ENCODE peak calls at places on chromosomes 7 and 10, in five cellular contexts. A, S, E, W and M are unnamed samples.
A peak's percentile ranks its signal among the peaks of the same experiment; 100 is the strongest.

GRCh38 chr10:120041807-120042545 is 149.4 kb downstream of the SEC23IP start:
- DNase-seq in A (no peak), S (no peak), E (no peak), W (no peak), M (no peak)

GRCh38 chr10:69961168-69961863 is 91.3 kb upstream of the MACROH2A2 start:
- DNase-seq in A (no peak), S (no peak), E (no peak), W (no peak), M (peak; percentile 12)

GRCh38 chr10:13788701-13789447 is 202.1 kb downstream of the PRPF18 start:
- DNase-seq in A (peak; percentile 48), S (no peak), E (no peak), W (no peak), M (peak; percentile 43)

GRCh38 chr10:53786236-53786635 is 1013.7 kb upstream of the MBL2 start:
- DNase-seq in A (peak; percentile 8), S (no peak), E (no peak), W (no peak), M (peak; percentile 50)

GRCh38 chr7:12701433-12701832 is 14.0 kb downstream of the ARL4A start:
- DNase-seq in A (no peak), S (no peak), E (no peak), W (no peak), M (peak; percentile 37)

GRCh38 chr7:12729112-12729511 is 41.7 kb downstream of the ARL4A start:
- DNase-seq in A (peak; percentile 77), S (no peak), E (peak; percentile 67), W (no peak), M (no peak)

GRCh38 chr7:149071641-149072437 is 18.7 kb downstream of the ZNF786 start:
- DNase-seq in A (no peak), S (peak; percentile 16), E (no peak), W (no peak), M (no peak)

GRCh38 chr7:73983437-73984164 is 44.4 kb upstream of the ELN start:
- DNase-seq in A (no peak), S (no peak), E (no peak), W (no peak), M (no peak)

GRCh38 chr10:1882168-1882567 is 144.8 kb upstream of the ADARB2 start:
- DNase-seq in A (no peak), S (no peak), E (no peak), W (no peak), M (no peak)

GRCh38 chr7:137754076-137754851 is 92.5 kb downstream of the DGKI start:
- DNase-seq in A (peak; percentile 13), S (no peak), E (no peak), W (peak; percentile 9), M (no peak)

GRCh38 chr10:102668312-102669110 is 24.2 kb downstream of the TRIM8 start:
- DNase-seq in A (no peak), S (no peak), E (no peak), W (no peak), M (no peak)

GRCh38 chr7:101542527-101543241 is 86.4 kb downstream of the MYL10 start:
- DNase-seq in A (peak; percentile 87), S (peak; percentile 40), E (peak; percentile 73), W (peak; percentile 50), M (peak; percentile 73)

GRCh38 chr7:90582164-90582563 is 14.0 kb upstream of the CDK14 start:
- DNase-seq in A (no peak), S (no peak), E (no peak), W (no peak), M (no peak)

GRCh38 chr7:80859272-80859970 is 59.4 kb downstream of the SEMA3C start:
- DNase-seq in A (no peak), S (no peak), E (peak; percentile 15), W (no peak), M (peak; percentile 42)

GRCh38 chr10:45444976-45445898 is 71.2 kb downstream of the ALOX5 start:
- DNase-seq in A (peak; percentile 90), S (no peak), E (no peak), W (no peak), M (no peak)

GRCh38 chr7:64869121-64869725 is 33.9 kb upstream of the ZNF273 start:
- DNase-seq in A (no peak), S (no peak), E (peak; percentile 7), W (no peak), M (no peak)

GRCh38 chr7:159064121-159064815 is 80.4 kb downstream of the VIPR2 start:
- DNase-seq in A (no peak), S (no peak), E (no peak), W (no peak), M (no peak)

GRCh38 chr10:131662851-131663250 is 238.0 kb upstream of the PPP2R2D start:
- DNase-seq in A (no peak), S (no peak), E (no peak), W (no peak), M (no peak)

GRCh38 chr7:68432585-68432984 is 1165.7 kb upstream of the AUTS2 start:
- DNase-seq in A (no peak), S (no peak), E (no peak), W (no peak), M (no peak)

GRCh38 chr10:51007781-51008180 is 66.5 kb upstream of the PRKG1 start:
- DNase-seq in A (no peak), S (no peak), E (no peak), W (no peak), M (no peak)

GRCh38 chr10:80694930-80695329 is 157.2 kb downstream of the SH2D4B start:
- DNase-seq in A (peak; percentile 16), S (no peak), E (no peak), W (no peak), M (no peak)

GRCh38 chr7:102464577-102465280 is at the start of the genes ALKBH4 and LRWD1:
- DNase-seq in A (peak; percentile 96), S (peak; percentile 87), E (peak; percentile 95), W (peak; percentile 81), M (peak; percentile 91)

GRCh38 chr10:112991888-112992491 is 41.9 kb downstream of the TCF7L2 start:
- DNase-seq in A (no peak), S (no peak), E (no peak), W (no peak), M (no peak)

GRCh38 chr7:134811798-134812197 is 32.4 kb downstream of the CALD1 start:
- DNase-seq in A (no peak), S (no peak), E (no peak), W (no peak), M (no peak)

GRCh38 chr10:86960003-86960862 is 1.8 kb downstream of the SNCG start:
- DNase-seq in A (peak; percentile 60), S (no peak), E (no peak), W (peak; percentile 78), M (peak; percentile 78)

GRCh38 chr10:48523820-48524758 is 80.8 kb downstream of the ARHGAP22 start:
- DNase-seq in A (peak; percentile 20), S (no peak), E (no peak), W (no peak), M (peak; percentile 35)

GRCh38 chr10:104796817-104797216 is 155.7 kb downstream of the SORCS3 start:
- DNase-seq in A (no peak), S (no peak), E (no peak), W (no peak), M (no peak)

GRCh38 chr10:115417585-115418265 is 324.6 kb downstream of the ATRNL1 start:
- DNase-seq in A (peak; percentile 33), S (no peak), E (no peak), W (no peak), M (peak; percentile 76)